ENCODE peak calls at places on chromosomes 12 and 14, in five cellular contexts. W is GM23338, Z is A673, B is fibroblast of lung, G is neural progenitor cell. X is an unnamed sample.

GRCh38 chr14:92532490-92533163 is 19.0 kb downstream of the RIN3 start:
- DNase-seq in W (no peak), Z (no peak), B (no peak), G (no peak), X (no peak)

GRCh38 chr12:113299619-113300237 is 35.2 kb downstream of the SLC8B1 start:
- DNase-seq in W (peak), Z (peak), B (peak), G (peak), X (peak)

GRCh38 chr14:55412686-55413085 is 1.1 kb upstream of the ATG14 start:
- DNase-seq in W (no peak), Z (no peak), B (no peak), G (no peak), X (no peak)

GRCh38 chr12:3204716-3205617 is 127.8 kb downstream of the TSPAN9 start:
- DNase-seq in W (no peak), Z (no peak), B (no peak), G (no peak), X (no peak)

GRCh38 chr14:63901434-63902085 is 48.8 kb downstream of the SYNE2 start:
- DNase-seq in W (no peak), Z (peak), B (peak), G (no peak), X (no peak)

GRCh38 chr12:54217774-54218221 is 29.0 kb upstream of the SMUG1 start:
- DNase-seq in W (peak), Z (peak), B (peak), G (peak), X (no peak)

GRCh38 chr14:38056270-38056669 is 151.4 kb upstream of the SSTR1 start:
- DNase-seq in W (peak), Z (peak), B (no peak), G (peak), X (no peak)

GRCh38 chr12:49346659-49347306 is at the start of gene DNAJC22:
- DNase-seq in W (peak), Z (peak), B (no peak), G (peak), X (no peak)

GRCh38 chr14:76136476-76137160 is 15.1 kb upstream of the GPATCH2L start:
- DNase-seq in W (no peak), Z (no peak), B (no peak), G (no peak), X (no peak)

GRCh38 chr12:29070309-29070708 is 78.8 kb upstream of the FAR2 start:
- DNase-seq in W (peak), Z (no peak), B (no peak), G (no peak), X (no peak)

GRCh38 chr12:122459211-122459610 is 36.7 kb upstream of the CLIP1 start:
- DNase-seq in W (no peak), Z (no peak), B (no peak), G (no peak), X (no peak)

GRCh38 chr12:55060470-55060869 is 40.7 kb downstream of the NEUROD4 start:
- DNase-seq in W (peak), Z (no peak), B (no peak), G (no peak), X (no peak)

GRCh38 chr14:57671021-57671420 is 177.4 kb upstream of the CCDC198 start:
- DNase-seq in W (no peak), Z (no peak), B (no peak), G (no peak), X (no peak)

GRCh38 chr14:96917442-96917963 is 120.3 kb downstream of the VRK1 start:
- DNase-seq in W (no peak), Z (no peak), B (no peak), G (no peak), X (no peak)

GRCh38 chr12:96401061-96401871 is 1.0 kb upstream of the CDK17 start:
- DNase-seq in W (peak), Z (peak), B (peak), G (peak), X (peak)

GRCh38 chr14:83764656-83765055 is 1765.3 kb upstream of the FLRT2 start:
- DNase-seq in W (no peak), Z (no peak), B (no peak), G (no peak), X (no peak)

GRCh38 chr12:67651380-67651695 is 2.8 kb downstream of the DYRK2 start:
- DNase-seq in W (peak), Z (peak), B (peak), G (peak), X (peak)

GRCh38 chr14:65027127-65027799 is 40.6 kb downstream of the FNTB start:
- DNase-seq in W (no peak), Z (no peak), B (no peak), G (no peak), X (no peak)

GRCh38 chr12:94676011-94676709 is 25.8 kb upstream of the TMCC3 start:
- DNase-seq in W (no peak), Z (no peak), B (no peak), G (no peak), X (no peak)

GRCh38 chr12:131131077-131131807 is 177.5 kb downstream of the ADGRD1 start:
- DNase-seq in W (no peak), Z (no peak), B (no peak), G (no peak), X (no peak)

GRCh38 chr12:110337912-110338710 is 57.1 kb downstream of the ATP2A2 start:
- DNase-seq in W (no peak), Z (no peak), B (no peak), G (no peak), X (peak)

GRCh38 chr12:62032838-62033237 is 227.4 kb upstream of the USP15 start:
- DNase-seq in W (no peak), Z (no peak), B (no peak), G (no peak), X (no peak)

GRCh38 chr12:52257074-52257551 is 17.3 kb upstream of the KRT86 start:
- DNase-seq in W (no peak), Z (no peak), B (no peak), G (no peak), X (no peak)

GRCh38 chr14:32150392-32150791 is 51.5 kb upstream of the RNU6-7 start:
- DNase-seq in W (no peak), Z (no peak), B (no peak), G (no peak), X (no peak)

GRCh38 chr14:95322646-95323045 is 2.9 kb upstream of the CLMN start:
- DNase-seq in W (no peak), Z (no peak), B (peak), G (no peak), X (no peak)

GRCh38 chr12:48937170-48937569 is 11.9 kb upstream of the FKBP11 start:
- DNase-seq in W (peak), Z (peak), B (no peak), G (peak), X (no peak)

GRCh38 chr12:89575405-89575804 is 49.6 kb upstream of the POC1B start:
- DNase-seq in W (no peak), Z (no peak), B (no peak), G (no peak), X (peak)

GRCh38 chr12:57609781-57610552 is 1.3 kb upstream of the ARHGEF25 start:
- DNase-seq in W (peak), Z (no peak), B (no peak), G (peak), X (no peak)

GRCh38 chr12:124551268-124552144 is 15.9 kb downstream of the NCOR2 start:
- DNase-seq in W (peak), Z (peak), B (peak), G (peak), X (no peak)

GRCh38 chr12:17304503-17305347 is 698.8 kb upstream of the LMO3 start:
- DNase-seq in W (no peak), Z (peak), B (no peak), G (no peak), X (no peak)

GRCh38 chr12:20602671-20603402 is 92.3 kb upstream of the SLCO1C1 start:
- DNase-seq in W (no peak), Z (no peak), B (peak), G (no peak), X (no peak)

GRCh38 chr14:43792980-43793379 is 714.1 kb downstream of the FSCB start:
- DNase-seq in W (no peak), Z (no peak), B (no peak), G (no peak), X (no peak)

DNA sequence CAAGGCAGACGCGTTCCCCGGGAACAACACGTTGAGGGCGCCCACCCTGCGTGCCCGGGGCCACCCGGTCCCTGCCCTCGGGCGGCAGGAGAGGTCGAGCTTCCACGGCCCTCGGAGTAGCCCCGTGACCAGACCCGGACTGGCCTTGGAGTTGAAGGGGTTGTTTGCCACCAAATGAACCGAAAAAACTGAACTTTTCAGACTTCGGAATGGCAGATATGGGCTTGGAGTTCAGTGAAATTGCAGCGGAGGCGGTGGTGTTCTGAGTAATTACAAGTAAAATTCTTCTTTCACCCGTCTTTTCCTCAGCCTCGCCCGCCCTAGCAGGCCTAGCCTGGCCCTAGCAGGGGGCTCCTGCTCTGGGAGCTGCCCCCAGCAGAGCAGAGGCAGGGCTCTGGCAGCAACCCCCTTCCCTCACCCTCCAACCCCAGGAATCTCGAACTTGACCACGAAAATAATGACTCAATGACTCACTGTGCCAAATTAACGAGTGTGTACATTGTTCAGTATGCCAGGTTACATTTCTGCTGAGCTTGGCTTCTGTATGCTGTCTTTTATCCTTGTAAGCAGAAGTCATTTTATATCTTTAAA is 1.1 kb downstream of the PAPLN start:
- DNase-seq in W (no peak), Z (peak), B (peak), G (peak), X (peak)
- TF ChIP-seq EZH2 in W (peak), Z (no peak), B (peak), G (peak), X (no peak)

GRCh38 chr14:33950320-33951182 is at the start of gene EGLN3:
- DNase-seq in W (peak), Z (no peak), B (peak), G (peak), X (peak)
- TF ChIP-seq EZH2 in W (no peak), Z (no peak), B (peak), G (peak), X (no peak)

GRCh38 chr14:101560534-101561113 is 671 bp upstream of the DIO3 start:
- DNase-seq in W (peak), Z (no peak), B (no peak), G (no peak), X (no peak)

GRCh38 chr14:101558739-101559240 is 2.5 kb upstream of the DIO3 start:
- DNase-seq in W (no peak), Z (no peak), B (peak), G (no peak), X (no peak)

GRCh38 chr14:101559250-101559623 is 2.1 kb upstream of the DIO3 start:
- DNase-seq in W (no peak), Z (no peak), B (no peak), G (no peak), X (no peak)

GRCh38 chr14:101561145-101561896 is at the start of gene DIO3:
- DNase-seq in W (peak), Z (peak), B (peak), G (peak), X (no peak)

GRCh38 chr14:101559624-101560533 is 1.4 kb upstream of the DIO3 start:
- DNase-seq in W (peak), Z (no peak), B (peak), G (peak), X (no peak)
- TF ChIP-seq EZH2 in W (peak), Z (peak), B (peak), G (peak), X (peak)

GRCh38 chr14:36657409-36658090 is 4.1 kb upstream of the PAX9 start:
- DNase-seq in W (peak), Z (peak), B (no peak), G (peak), X (no peak)

GRCh38 chr14:36655963-36656768 is 5.5 kb upstream of the PAX9 start:
- DNase-seq in W (peak), Z (peak), B (no peak), G (peak), X (peak)

GRCh38 chr14:36658091-36659009 is 3.3 kb upstream of the PAX9 start:
- DNase-seq in W (peak), Z (no peak), B (no peak), G (peak), X (no peak)

GRCh38 chr14:36655571-36655962 is 6.1 kb upstream of the PAX9 start:
- DNase-seq in W (peak), Z (no peak), B (no peak), G (peak), X (no peak)

DNA sequence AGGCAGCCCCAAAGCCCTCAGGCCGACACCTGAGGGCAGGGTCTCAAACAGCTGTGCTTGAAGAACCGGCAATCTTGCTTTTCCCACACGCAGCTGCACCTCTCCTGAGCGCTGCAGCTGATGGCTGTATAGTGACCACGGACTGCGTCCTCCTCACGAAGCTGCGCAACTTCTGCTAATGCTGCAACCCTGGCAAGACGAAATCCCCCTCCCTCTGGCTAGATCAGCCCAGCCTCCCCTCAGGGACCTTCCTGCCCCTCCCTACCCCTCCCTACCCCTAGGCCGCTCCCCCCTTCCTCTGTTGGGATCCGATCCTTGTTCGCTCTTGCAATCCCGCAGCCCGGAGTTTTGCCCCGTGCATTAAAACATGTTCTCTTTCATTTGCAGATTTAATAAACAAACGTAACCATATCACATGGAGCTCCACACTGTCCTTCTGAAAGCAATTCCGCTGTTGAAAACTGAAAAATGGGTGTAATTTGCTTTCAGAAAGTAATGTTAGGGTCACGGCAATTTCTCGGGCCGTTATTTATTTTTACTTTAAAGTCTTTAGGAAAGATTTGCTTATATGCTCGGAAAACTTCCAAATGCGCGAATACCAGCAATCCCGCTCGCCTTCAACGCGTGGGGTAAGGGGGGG is 4.8 kb upstream of the PAX9 start:
- DNase-seq in W (peak), Z (peak), B (peak), G (peak), X (no peak)
- TF ChIP-seq EZH2 in W (peak), Z (no peak), B (no peak), G (peak), X (peak)

GRCh38 chr12:13981296-13981962 is at the start of gene GRIN2B:
- DNase-seq in W (peak), Z (no peak), B (no peak), G (peak), X (no peak)
- TF ChIP-seq EZH2 in W (peak), Z (peak), B (no peak), G (peak), X (no peak)

DNA sequence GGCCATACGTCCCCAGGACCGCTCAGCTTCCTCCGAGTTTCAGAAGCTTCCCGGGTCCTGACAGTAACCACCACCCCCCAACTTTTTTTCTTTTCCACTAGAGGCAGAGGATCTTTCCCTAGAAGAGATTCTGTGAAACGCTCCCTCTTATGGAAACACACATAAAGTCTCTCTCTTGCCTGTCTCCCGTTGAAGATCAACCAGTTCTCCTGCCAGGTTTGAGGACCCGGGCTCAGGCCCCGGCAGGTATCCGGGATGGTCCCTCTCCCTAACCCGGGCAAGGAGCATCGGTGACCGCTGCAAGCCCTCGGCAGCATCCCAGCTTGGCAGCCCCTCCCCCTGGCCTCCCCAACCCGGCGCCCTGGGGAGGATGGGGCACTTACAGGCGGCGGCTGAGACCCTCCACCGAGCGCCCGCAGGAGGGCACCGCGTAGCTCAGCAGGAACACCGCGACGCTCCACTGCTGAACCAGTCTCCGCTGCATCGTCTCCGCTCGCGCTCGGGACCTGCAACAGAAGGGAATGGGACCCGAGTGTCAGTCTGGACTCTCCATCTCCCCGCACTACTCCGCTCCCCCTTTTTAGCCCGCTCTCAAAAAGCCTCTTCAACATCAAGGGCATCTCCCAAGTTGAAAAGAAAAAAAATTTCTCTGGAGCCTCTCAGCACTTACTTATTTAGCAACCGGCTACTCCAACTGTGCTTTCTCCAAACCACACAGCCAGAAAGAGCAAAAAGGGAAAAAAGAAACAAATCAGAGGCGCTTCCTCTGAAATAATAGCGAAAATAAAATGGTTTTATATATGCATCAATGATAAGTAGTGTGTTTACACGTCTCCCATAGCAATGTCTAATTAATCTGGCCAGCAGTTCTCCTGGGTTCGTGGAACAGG is 3.3 kb downstream of the PTHLH start:
- DNase-seq in W (peak), Z (peak), B (peak), G (peak), X (no peak)
- TF ChIP-seq EZH2 in W (no peak), Z (no peak), B (no peak), G (peak), X (no peak)